ENCODE peak calls at places on chromosomes 4 and X, in ten cellular contexts. N is substantia nigra; B is mammary epithelial cell; F is amniotic epithelial cell; H is naive thymus-derived CD8-positive, alpha-beta T cell; S is fibroblast of gingiva; U is EH; G is memory B cell; T is effector CD4-positive, alpha-beta T cell; X is NCI-H2171 treated with DMSO at 0.1 percent for 48 hours. I is an unnamed sample.

GRCh38 chr4:143358923-143359694 is 22.4 kb downstream of the GAB1 start:
- DNase-seq in N (no peak), B (peak; percentile 81), F (peak; percentile 64), H (peak; percentile 8), S (no peak), U (peak; percentile 76), G (peak; percentile 38), T (no peak), X (no peak), I (no peak)

GRCh38 chrX:37834937-37835336 is 12.4 kb downstream of the DYNLT3 start:
- DNase-seq in N (no peak), B (no peak), F (peak; percentile 15), H (no peak), S (no peak), U (no peak), G (no peak), T (no peak), X (no peak), I (no peak)

GRCh38 chr4:93232883-93233282 is 595.7 kb upstream of the ATOH1 start:
- DNase-seq in N (no peak), B (no peak), F (no peak), H (no peak), S (no peak), U (no peak), G (no peak), T (no peak), X (no peak), I (no peak)

GRCh38 chr4:77152421-77152820 is 4.6 kb upstream of the CCNG2 start:
- DNase-seq in N (no peak), B (peak; percentile 18), F (peak; percentile 41), H (no peak), S (peak; percentile 13), U (peak; percentile 16), G (no peak), T (no peak), X (no peak), I (no peak)

GRCh38 chr4:115453416-115453815 is 340.0 kb upstream of the NDST4 start:
- DNase-seq in N (no peak), B (peak; percentile 75), F (no peak), H (no peak), S (no peak), U (no peak), G (no peak), T (no peak), X (no peak), I (no peak)

GRCh38 chr4:176226736-176227135 is 31.4 kb upstream of the SPATA4 start:
- DNase-seq in N (no peak), B (no peak), F (no peak), H (no peak), S (no peak), U (peak; percentile 7), G (no peak), T (no peak), X (no peak), I (no peak)

GRCh38 chr4:14529653-14530052 is 472.6 kb upstream of the CPEB2 start:
- DNase-seq in N (no peak), B (no peak), F (peak; percentile 49), H (no peak), S (no peak), U (no peak), G (no peak), T (no peak), X (no peak), I (no peak)

GRCh38 chr4:163484906-163485305 is 9.6 kb upstream of the TMA16 start:
- DNase-seq in N (peak; percentile 29), B (peak; percentile 8), F (peak; percentile 35), H (peak; percentile 48), S (peak; percentile 20), U (peak; percentile 56), G (peak; percentile 62), T (peak; percentile 41), X (peak; percentile 24), I (peak; percentile 66)

GRCh38 chr4:32826169-32826568 is 2106.0 kb downstream of the PCDH7 start:
- DNase-seq in N (no peak), B (no peak), F (peak; percentile 19), H (no peak), S (no peak), U (no peak), G (no peak), T (no peak), X (no peak), I (no peak)

GRCh38 chr4:6443035-6444023 is 29.1 kb downstream of the PPP2R2C start:
- DNase-seq in N (no peak), B (no peak), F (no peak), H (no peak), S (no peak), U (no peak), G (no peak), T (no peak), X (peak; percentile 68), I (no peak)

GRCh38 chrX:1673337-1673736 is 58.5 kb downstream of the ASMT start:
- DNase-seq in N (no peak), B (no peak), F (peak; percentile 7), H (peak; percentile 19), S (no peak), U (peak; percentile 59), G (peak; percentile 46), T (no peak), X (no peak), I (no peak)

GRCh38 chr4:159232465-159233106 is 129.7 kb downstream of the RAPGEF2 start:
- DNase-seq in N (no peak), B (no peak), F (no peak), H (no peak), S (no peak), U (peak; percentile 41), G (no peak), T (no peak), X (no peak), I (no peak)

GRCh38 chrX:128020701-128021100 is 31.5 kb downstream of the ACTRT1 start:
- DNase-seq in N (no peak), B (peak; percentile 80), F (peak; percentile 27), H (no peak), S (no peak), U (no peak), G (no peak), T (no peak), X (no peak), I (no peak)

GRCh38 chr4:139606600-139607301 is 50.7 kb upstream of the SETD7 start:
- DNase-seq in N (no peak), B (peak; percentile 14), F (peak; percentile 70), H (no peak), S (peak; percentile 43), U (peak; percentile 61), G (no peak), T (no peak), X (no peak), I (no peak)

GRCh38 chrX:12771445-12772069 is 19.7 kb upstream of the PRPS2 start:
- DNase-seq in N (peak; percentile 5), B (no peak), F (peak; percentile 47), H (peak; percentile 56), S (peak; percentile 11), U (peak; percentile 35), G (peak; percentile 51), T (peak; percentile 60), X (no peak), I (peak; percentile 4)

GRCh38 chr4:123661080-123661737 is 264.6 kb downstream of the SPRY1 start:
- DNase-seq in N (no peak), B (no peak), F (peak; percentile 37), H (no peak), S (peak; percentile 21), U (peak; percentile 39), G (no peak), T (no peak), X (peak; percentile 12), I (peak; percentile 29)

GRCh38 chr4:6478546-6479220 is 6.3 kb upstream of the PPP2R2C start:
- DNase-seq in N (no peak), B (no peak), F (no peak), H (no peak), S (no peak), U (no peak), G (no peak), T (no peak), X (no peak), I (no peak)

GRCh38 chr4:77126844-77127614 is 30.0 kb upstream of the CCNG2 start:
- DNase-seq in N (no peak), B (no peak), F (no peak), H (no peak), S (no peak), U (no peak), G (peak; percentile 21), T (no peak), X (no peak), I (peak; percentile 63)

GRCh38 chrX:12210196-12210815 is 72.0 kb downstream of the FRMPD4 start:
- DNase-seq in N (no peak), B (peak; percentile 83), F (peak; percentile 78), H (no peak), S (peak; percentile 22), U (peak; percentile 76), G (no peak), T (no peak), X (no peak), I (no peak)

GRCh38 chr4:4590496-4590895 is 48.6 kb upstream of the STX18 start:
- DNase-seq in N (no peak), B (no peak), F (no peak), H (no peak), S (peak; percentile 58), U (peak; percentile 68), G (no peak), T (no peak), X (no peak), I (no peak)

GRCh38 chrX:55648434-55648833 is 25.2 kb downstream of the FOXR2 start:
- DNase-seq in N (no peak), B (no peak), F (no peak), H (no peak), S (no peak), U (no peak), G (no peak), T (no peak), X (no peak), I (no peak)

I was measured in pons.